ENCODE peak calls at places on chromosomes 13 and 19, in eight cellular contexts. W is mesothelial cell of epicardium, I is activated B cell treated with CpG ODN at 0.5 μM for 24 hours, V is coronary artery, O is pancreas, X is AG04450, Z is cardiac fibroblast, E is A549. J is an unnamed sample.

GRCh38 chr13:48776396-48776795 is 122.7 kb downstream of the CYSLTR2 start:
- DNase-seq in V (no peak), I (no peak), O (no peak), X (no peak), W (no peak), E (no peak), Z (peak; percentile 50), J (no peak)

GRCh38 chr13:76741624-76742023 is 144.6 kb downstream of the KCTD12 start:
- DNase-seq in I (no peak), X (no peak), V (no peak), W (no peak), O (no peak), E (no peak), Z (no peak), J (no peak)

GRCh38 chr13:37069597-37070103 is 10.2 kb upstream of the SUPT20H start:
- DNase-seq in V (no peak), Z (no peak), E (no peak), X (no peak), O (no peak), W (no peak), I (no peak), J (no peak)

GRCh38 chr19:38095411-38096308 is 128.4 kb downstream of the DPF1 start:
- DNase-seq in W (peak; percentile 62), V (no peak), Z (peak; percentile 78), X (no peak), O (peak; percentile 46), I (peak; percentile 59), E (peak; percentile 86), J (peak; percentile 88)

GRCh38 chr13:50893211-50893852 is 16.3 kb upstream of the RNASEH2B start:
- DNase-seq in Z (peak; percentile 8), X (no peak), O (no peak), I (no peak), W (no peak), V (no peak), E (no peak), J (no peak)

GRCh38 chr13:38496956-38497355 is 147.3 kb downstream of the UFM1 start:
- DNase-seq in E (no peak), W (no peak), I (no peak), Z (peak; percentile 3), X (no peak), O (no peak), V (no peak), J (no peak)

GRCh38 chr19:10653482-10653731 is 739 bp upstream of the ILF3 start:
- DNase-seq in X (no peak), O (no peak), V (no peak), I (no peak), E (no peak), Z (no peak), W (no peak), J (no peak)

GRCh38 chr19:5953034-5953589 is 24.8 kb downstream of the RANBP3 start:
- DNase-seq in I (no peak), E (no peak), X (no peak), O (no peak), Z (peak; percentile 44), W (no peak), V (no peak), J (no peak)

GRCh38 chr13:41650706-41651105 is 193.4 kb downstream of the RGCC start:
- DNase-seq in I (no peak), O (no peak), W (no peak), Z (no peak), V (no peak), X (no peak), E (no peak), J (no peak)

GRCh38 chr19:46967578-46968018 is 52.0 kb upstream of the NPAS1 start:
- DNase-seq in I (no peak), E (no peak), V (no peak), Z (no peak), W (no peak), O (no peak), X (no peak), J (no peak)

DNA sequence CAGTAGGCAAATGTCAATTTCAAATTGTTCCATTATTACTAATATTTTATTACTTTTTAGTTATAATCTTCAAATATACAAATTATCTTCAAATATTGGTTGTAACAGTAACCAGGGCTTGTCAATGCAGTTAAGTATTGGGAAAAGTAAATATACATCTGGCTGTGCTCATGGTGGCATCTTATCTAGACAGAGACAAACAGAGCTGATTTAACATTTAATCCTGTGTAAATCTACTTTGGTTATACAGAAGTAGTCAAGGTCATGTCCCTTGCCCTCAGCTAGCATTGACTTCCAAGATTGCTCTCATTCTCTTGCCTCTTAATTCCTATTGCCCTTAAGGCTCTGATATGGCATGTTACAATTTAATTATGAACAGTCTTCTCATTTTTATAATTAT is 98.4 kb upstream of the KLHL1 start:
- DNase-seq in I (no peak), W (no peak), O (no peak), Z (no peak), V (no peak), X (no peak), E (no peak), J (no peak)
- TF ChIP-seq CTCF in I (no peak), W (no peak), O (no peak), Z (no peak), V (no peak), X (no peak), E (no peak), J (no peak)

DNA sequence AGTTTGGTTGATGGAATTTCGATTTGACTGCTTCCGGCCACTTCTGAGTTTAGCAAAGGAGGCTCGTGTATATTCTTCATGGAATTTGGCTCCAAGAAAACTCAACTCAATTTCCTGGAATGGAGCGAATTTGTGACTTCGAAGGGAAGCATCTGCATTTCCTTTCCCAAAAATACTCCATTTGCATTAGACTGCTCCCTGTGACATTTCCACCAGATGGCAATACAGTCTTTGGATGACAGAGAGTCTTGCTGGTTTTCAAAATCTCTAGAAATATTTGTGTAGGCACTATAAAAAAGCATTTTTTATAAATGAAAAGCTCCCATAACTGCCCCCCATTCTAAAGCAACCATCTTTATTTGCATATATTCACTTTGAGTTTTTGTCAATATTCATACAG is 4.1 kb downstream of the C1QTNF9 start:
- DNase-seq in E (peak; percentile 11), X (no peak), O (no peak), W (no peak), I (no peak), V (no peak), Z (peak; percentile 28), J (no peak)
- TF ChIP-seq CTCF in E (peak; percentile 23), X (peak; percentile 30), O (no peak), W (no peak), I (no peak), V (no peak), Z (peak; percentile 20), J (peak; percentile 49)

DNA sequence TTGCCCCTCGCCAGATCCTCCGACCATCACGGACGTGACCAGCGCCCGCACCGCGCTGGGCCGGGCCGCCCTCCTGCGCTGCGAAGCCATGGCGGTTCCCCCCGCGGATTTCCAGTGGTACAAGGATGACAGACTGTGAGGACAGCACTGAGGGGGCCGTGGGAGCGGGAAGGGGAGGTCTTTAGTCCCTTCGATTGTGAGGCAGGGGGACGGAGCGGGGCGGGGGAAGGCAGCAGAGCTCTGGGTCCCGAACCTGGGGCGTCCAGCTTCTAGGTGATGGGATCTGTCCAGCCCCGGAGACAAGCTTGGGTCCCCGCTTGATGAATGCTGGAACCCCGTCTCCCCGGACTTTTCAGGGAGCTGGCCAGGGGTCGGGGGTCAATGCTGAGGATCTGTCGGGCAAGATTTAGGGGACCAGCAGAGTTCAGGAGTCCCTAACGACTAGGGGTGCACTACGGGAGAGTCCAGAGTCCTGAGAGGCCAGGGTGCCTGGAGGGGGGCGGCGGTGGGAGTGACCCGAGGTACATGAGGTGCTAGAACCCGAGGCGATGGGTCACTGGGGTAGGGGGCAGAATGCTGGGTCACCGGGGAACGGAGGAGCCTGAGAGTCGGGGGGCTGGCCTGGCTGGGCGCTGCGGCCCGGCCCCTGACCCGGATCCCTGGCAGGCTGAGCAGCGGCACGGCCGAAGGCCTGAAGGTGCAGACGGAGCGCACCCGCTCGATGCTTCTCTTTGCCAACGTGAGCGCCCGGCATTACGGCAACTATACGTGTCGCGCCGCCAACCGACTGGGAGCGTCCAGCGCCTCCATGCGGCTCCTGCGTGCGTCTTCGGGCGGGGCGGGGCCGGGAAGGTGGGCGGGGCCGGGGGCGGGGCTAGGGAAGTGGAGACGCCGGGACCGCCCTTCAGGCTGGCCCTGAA is 14.6 kb downstream of the VSIG10L start:
- DNase-seq in X (no peak), Z (peak; percentile 56), I (no peak), W (no peak), O (no peak), V (no peak), E (peak; percentile 85), J (no peak)
- TF ChIP-seq CTCF in X (no peak), Z (no peak), I (no peak), W (no peak), O (no peak), V (no peak), E (peak; percentile 39), J (no peak)

DNA sequence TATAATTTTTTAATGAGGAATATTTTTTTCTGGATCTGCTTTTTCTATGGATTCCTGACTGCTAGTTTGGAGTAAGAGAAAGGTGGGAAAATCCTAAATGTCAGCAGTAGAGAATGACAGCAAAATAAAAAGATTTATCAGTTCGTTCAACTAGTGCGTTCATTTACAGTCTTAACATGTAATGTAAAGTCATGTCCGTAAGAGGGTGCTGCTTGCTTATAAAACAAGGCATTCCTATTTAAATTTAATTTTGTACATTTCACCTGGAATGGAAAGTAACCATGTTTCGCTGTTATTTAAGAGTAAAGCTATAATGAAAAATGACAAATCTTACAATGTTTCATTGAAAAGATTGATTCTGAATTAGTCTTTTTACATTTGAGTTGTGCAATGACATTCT is 76.6 kb downstream of the ZMYM2 start:
- DNase-seq in X (no peak), Z (peak; percentile 35), V (no peak), E (peak; percentile 26), I (no peak), O (no peak), W (no peak), J (no peak)
- TF ChIP-seq CTCF in X (peak; percentile 4), Z (peak; percentile 17), V (no peak), E (peak; percentile 37), I (no peak), O (no peak), W (no peak), J (peak; percentile 23)

DNA sequence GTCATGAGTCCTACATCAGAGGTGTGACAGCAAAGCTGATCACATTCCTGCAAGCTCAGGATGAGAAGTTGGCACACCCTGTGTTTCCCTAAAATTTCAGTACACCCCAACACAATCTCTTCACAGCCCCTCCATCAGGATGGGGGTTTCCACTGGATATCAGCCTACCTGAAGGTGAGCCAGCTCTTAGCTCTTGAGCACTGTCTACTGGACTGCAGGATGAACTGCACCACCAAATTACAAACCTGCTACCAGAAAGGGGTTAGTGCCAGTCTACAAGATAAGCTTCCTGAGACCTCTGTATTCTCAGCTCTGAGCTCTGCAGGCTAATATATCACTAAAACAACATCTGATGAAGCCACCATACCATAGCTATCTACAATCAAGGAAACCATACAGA is 1616.2 kb upstream of the SPRY2 start:
- DNase-seq in V (no peak), W (no peak), E (no peak), X (no peak), I (no peak), Z (no peak), O (no peak), J (no peak)
- TF ChIP-seq CTCF in V (no peak), W (no peak), E (no peak), X (no peak), I (no peak), Z (no peak), O (no peak), J (no peak)